ENCODE peak calls at places on chromosomes 13 and 19, in five cellular contexts. One of them, this sample, is unnamed.

GRCh38 chr19:55383789-55384575 is at the start of gene TMEM238:
- DNase-seq in activated naive CD8-positive, alpha-beta T cell treated with anti-CD3 and anti-CD28 coated beads, Interleukin-2, amount 50 U/mL, for 24 hours: peak; percentile 63
- DNase-seq in fibroblast of pulmonary artery: peak; percentile 73
- DNase-seq in stromal cell of bone marrow: no peak
- DNase-seq in astrocyte of the cerebellum: no peak
- DNase-seq in this sample: peak; percentile 27

GRCh38 chr13:98986226-98986846 is 8.5 kb upstream of the DOCK9 start:
- DNase-seq in activated naive CD8-positive, alpha-beta T cell treated with anti-CD3 and anti-CD28 coated beads, Interleukin-2, amount 50 U/mL, for 24 hours: no peak
- DNase-seq in fibroblast of pulmonary artery: no peak
- DNase-seq in stromal cell of bone marrow: no peak
- DNase-seq in astrocyte of the cerebellum: no peak
- DNase-seq in this sample: no peak

GRCh38 chr19:1799695-1800342 is 12.3 kb downstream of the ATP8B3 start:
- DNase-seq in activated naive CD8-positive, alpha-beta T cell treated with anti-CD3 and anti-CD28 coated beads, Interleukin-2, amount 50 U/mL, for 24 hours: no peak
- DNase-seq in fibroblast of pulmonary artery: no peak
- DNase-seq in stromal cell of bone marrow: no peak
- DNase-seq in astrocyte of the cerebellum: no peak
- DNase-seq in this sample: no peak

GRCh38 chr19:5593963-5594255 is 26.2 kb upstream of the TINCR start:
- DNase-seq in activated naive CD8-positive, alpha-beta T cell treated with anti-CD3 and anti-CD28 coated beads, Interleukin-2, amount 50 U/mL, for 24 hours: no peak
- DNase-seq in fibroblast of pulmonary artery: no peak
- DNase-seq in stromal cell of bone marrow: no peak
- DNase-seq in astrocyte of the cerebellum: no peak
- DNase-seq in this sample: no peak

GRCh38 chr19:2625434-2625833 is 77.1 kb downstream of the GNG7 start:
- DNase-seq in activated naive CD8-positive, alpha-beta T cell treated with anti-CD3 and anti-CD28 coated beads, Interleukin-2, amount 50 U/mL, for 24 hours: no peak
- DNase-seq in fibroblast of pulmonary artery: no peak
- DNase-seq in stromal cell of bone marrow: no peak
- DNase-seq in astrocyte of the cerebellum: no peak
- DNase-seq in this sample: no peak

GRCh38 chr13:48110930-48111721 is 16.2 kb upstream of the MED4 start:
- DNase-seq in activated naive CD8-positive, alpha-beta T cell treated with anti-CD3 and anti-CD28 coated beads, Interleukin-2, amount 50 U/mL, for 24 hours: no peak
- DNase-seq in fibroblast of pulmonary artery: peak; percentile 65
- DNase-seq in stromal cell of bone marrow: no peak
- DNase-seq in astrocyte of the cerebellum: no peak
- DNase-seq in this sample: peak; percentile 38

GRCh38 chr13:46022476-46022875 is 30.1 kb downstream of the ZC3H13 start:
- DNase-seq in activated naive CD8-positive, alpha-beta T cell treated with anti-CD3 and anti-CD28 coated beads, Interleukin-2, amount 50 U/mL, for 24 hours: no peak
- DNase-seq in fibroblast of pulmonary artery: no peak
- DNase-seq in stromal cell of bone marrow: peak; percentile 33
- DNase-seq in astrocyte of the cerebellum: no peak
- DNase-seq in this sample: no peak

GRCh38 chr13:111280666-111281577 is 39.5 kb upstream of the TEX29 start:
- DNase-seq in activated naive CD8-positive, alpha-beta T cell treated with anti-CD3 and anti-CD28 coated beads, Interleukin-2, amount 50 U/mL, for 24 hours: no peak
- DNase-seq in fibroblast of pulmonary artery: peak; percentile 93
- DNase-seq in stromal cell of bone marrow: no peak
- DNase-seq in astrocyte of the cerebellum: no peak
- DNase-seq in this sample: no peak

GRCh38 chr13:20127563-20128458 is 33.0 kb downstream of the GJA3 start:
- DNase-seq in activated naive CD8-positive, alpha-beta T cell treated with anti-CD3 and anti-CD28 coated beads, Interleukin-2, amount 50 U/mL, for 24 hours: peak; percentile 56
- DNase-seq in fibroblast of pulmonary artery: peak; percentile 44
- DNase-seq in stromal cell of bone marrow: no peak
- DNase-seq in astrocyte of the cerebellum: no peak
- DNase-seq in this sample: peak; percentile 83

GRCh38 chr13:108551674-108552073 is 77.7 kb upstream of the MYO16 start:
- DNase-seq in activated naive CD8-positive, alpha-beta T cell treated with anti-CD3 and anti-CD28 coated beads, Interleukin-2, amount 50 U/mL, for 24 hours: no peak
- DNase-seq in fibroblast of pulmonary artery: no peak
- DNase-seq in stromal cell of bone marrow: no peak
- DNase-seq in astrocyte of the cerebellum: peak; percentile 6
- DNase-seq in this sample: no peak

GRCh38 chr13:23966221-23966690 is 69.0 kb upstream of the C1QTNF9B start:
- DNase-seq in activated naive CD8-positive, alpha-beta T cell treated with anti-CD3 and anti-CD28 coated beads, Interleukin-2, amount 50 U/mL, for 24 hours: no peak
- DNase-seq in fibroblast of pulmonary artery: no peak
- DNase-seq in stromal cell of bone marrow: no peak
- DNase-seq in astrocyte of the cerebellum: no peak
- DNase-seq in this sample: no peak

GRCh38 chr13:21641629-21642028 is 29.2 kb upstream of the FGF9 start:
- DNase-seq in activated naive CD8-positive, alpha-beta T cell treated with anti-CD3 and anti-CD28 coated beads, Interleukin-2, amount 50 U/mL, for 24 hours: no peak
- DNase-seq in fibroblast of pulmonary artery: no peak
- DNase-seq in stromal cell of bone marrow: no peak
- DNase-seq in astrocyte of the cerebellum: no peak
- DNase-seq in this sample: no peak

GRCh38 chr13:42883771-42884170 is 102.4 kb downstream of the FAM216B start:
- DNase-seq in activated naive CD8-positive, alpha-beta T cell treated with anti-CD3 and anti-CD28 coated beads, Interleukin-2, amount 50 U/mL, for 24 hours: no peak
- DNase-seq in fibroblast of pulmonary artery: peak; percentile 79
- DNase-seq in stromal cell of bone marrow: peak; percentile 39
- DNase-seq in astrocyte of the cerebellum: no peak
- DNase-seq in this sample: no peak

GRCh38 chr13:37490176-37490575 is 108.4 kb downstream of the POSTN start:
- DNase-seq in activated naive CD8-positive, alpha-beta T cell treated with anti-CD3 and anti-CD28 coated beads, Interleukin-2, amount 50 U/mL, for 24 hours: no peak
- DNase-seq in fibroblast of pulmonary artery: peak; percentile 16
- DNase-seq in stromal cell of bone marrow: no peak
- DNase-seq in astrocyte of the cerebellum: no peak
- DNase-seq in this sample: no peak

GRCh38 chr19:35902870-35903475 is 644 bp downstream of the HCST start:
- DNase-seq in activated naive CD8-positive, alpha-beta T cell treated with anti-CD3 and anti-CD28 coated beads, Interleukin-2, amount 50 U/mL, for 24 hours: no peak
- DNase-seq in fibroblast of pulmonary artery: no peak
- DNase-seq in stromal cell of bone marrow: no peak
- DNase-seq in astrocyte of the cerebellum: no peak
- DNase-seq in this sample: no peak

GRCh38 chr13:28100149-28101121 is at the start of gene FLT3:
- DNase-seq in activated naive CD8-positive, alpha-beta T cell treated with anti-CD3 and anti-CD28 coated beads, Interleukin-2, amount 50 U/mL, for 24 hours: peak; percentile 47
- DNase-seq in fibroblast of pulmonary artery: peak; percentile 15
- DNase-seq in stromal cell of bone marrow: no peak
- DNase-seq in astrocyte of the cerebellum: no peak
- DNase-seq in this sample: no peak

GRCh38 chr19:36482876-36483275 is 6.5 kb downstream of the ZNF566 start:
- DNase-seq in activated naive CD8-positive, alpha-beta T cell treated with anti-CD3 and anti-CD28 coated beads, Interleukin-2, amount 50 U/mL, for 24 hours: no peak
- DNase-seq in fibroblast of pulmonary artery: no peak
- DNase-seq in stromal cell of bone marrow: no peak
- DNase-seq in astrocyte of the cerebellum: no peak
- DNase-seq in this sample: no peak

GRCh38 chr13:107808388-107808787 is 406.9 kb downstream of the LIG4 start:
- DNase-seq in activated naive CD8-positive, alpha-beta T cell treated with anti-CD3 and anti-CD28 coated beads, Interleukin-2, amount 50 U/mL, for 24 hours: no peak
- DNase-seq in fibroblast of pulmonary artery: peak; percentile 20
- DNase-seq in stromal cell of bone marrow: no peak
- DNase-seq in astrocyte of the cerebellum: no peak
- DNase-seq in this sample: no peak

GRCh38 chr13:65540064-65540635 is 1690.0 kb downstream of the PCDH9 start:
- DNase-seq in activated naive CD8-positive, alpha-beta T cell treated with anti-CD3 and anti-CD28 coated beads, Interleukin-2, amount 50 U/mL, for 24 hours: no peak
- DNase-seq in fibroblast of pulmonary artery: no peak
- DNase-seq in stromal cell of bone marrow: peak; percentile 18
- DNase-seq in astrocyte of the cerebellum: no peak
- DNase-seq in this sample: no peak

GRCh38 chr13:27161980-27162379 is 9.6 kb downstream of the USP12 start:
- DNase-seq in activated naive CD8-positive, alpha-beta T cell treated with anti-CD3 and anti-CD28 coated beads, Interleukin-2, amount 50 U/mL, for 24 hours: no peak
- DNase-seq in fibroblast of pulmonary artery: no peak
- DNase-seq in stromal cell of bone marrow: no peak
- DNase-seq in astrocyte of the cerebellum: no peak
- DNase-seq in this sample: no peak

GRCh38 chr13:30690282-30691188 is 44.8 kb upstream of the ALOX5AP start:
- DNase-seq in activated naive CD8-positive, alpha-beta T cell treated with anti-CD3 and anti-CD28 coated beads, Interleukin-2, amount 50 U/mL, for 24 hours: peak; percentile 23
- DNase-seq in fibroblast of pulmonary artery: peak; percentile 97
- DNase-seq in stromal cell of bone marrow: peak; percentile 80
- DNase-seq in astrocyte of the cerebellum: peak; percentile 82
- DNase-seq in this sample: peak; percentile 30

GRCh38 chr13:27117158-27117557 is 54.5 kb downstream of the USP12 start:
- DNase-seq in activated naive CD8-positive, alpha-beta T cell treated with anti-CD3 and anti-CD28 coated beads, Interleukin-2, amount 50 U/mL, for 24 hours: no peak
- DNase-seq in fibroblast of pulmonary artery: no peak
- DNase-seq in stromal cell of bone marrow: no peak
- DNase-seq in astrocyte of the cerebellum: no peak
- DNase-seq in this sample: no peak

This sample was measured in head of caudate nucleus.